ENCODE peak calls at places on chromosomes 13 and 19, in six cellular contexts. M, Y, K, U, T and I are unnamed samples.

GRCh38 chr19:1183543-1184172 is 9.6 kb upstream of the SBNO2 start:
- DNase-seq in M (peak), Y (peak), K (no peak), U (peak), T (no peak), I (no peak)

GRCh38 chr19:19485998-19486290 is 29.4 kb downstream of the TSSK6 start:
- DNase-seq in M (no peak), Y (no peak), K (no peak), U (no peak), T (no peak), I (no peak)

GRCh38 chr19:13031917-13032623 is 36.8 kb downstream of the NFIX start:
- DNase-seq in M (no peak), Y (peak), K (no peak), U (no peak), T (no peak), I (no peak)

GRCh38 chr13:26497991-26498423 is 59.5 kb upstream of the WASF3 start:
- DNase-seq in M (no peak), Y (no peak), K (peak), U (no peak), T (no peak), I (no peak)

GRCh38 chr19:35533822-35534521 is 716 bp downstream of the GAPDHS start:
- DNase-seq in M (no peak), Y (no peak), K (peak), U (peak), T (no peak), I (no peak)

GRCh38 chr13:98411617-98412310 is 165.1 kb downstream of the STK24 start:
- DNase-seq in M (no peak), Y (no peak), K (no peak), U (no peak), T (no peak), I (no peak)

GRCh38 chr13:42328672-42329071 is 56.7 kb downstream of the AKAP11 start:
- DNase-seq in M (no peak), Y (no peak), K (no peak), U (no peak), T (no peak), I (no peak)

GRCh38 chr13:70253834-70254233 is 145.6 kb upstream of the KLHL1 start:
- DNase-seq in M (no peak), Y (no peak), K (no peak), U (no peak), T (no peak), I (no peak)

GRCh38 chr19:54548806-54549205 is 24.8 kb upstream of the LILRA2 start:
- DNase-seq in M (no peak), Y (no peak), K (no peak), U (no peak), T (no peak), I (no peak)